ENCODE peak calls at places on chromosomes 5 and 9, in nine cellular contexts. Q is stimulated activated CD4-positive, alpha-beta T cell treated with anti-CD3 and anti-CD28 coated beads, Interleukin-4, amount 100 ng/mL, for 1 hour; X is stimulated activated CD8-positive, alpha-beta memory T cell treated with anti-CD3 and anti-CD28 coated beads, Interleukin-7, amount 100 ng/mL, for 1 hour; C is adipocyte; W is psoas muscle; Y is activated naive CD8-positive, alpha-beta T cell treated with anti-CD3 and anti-CD28 coated beads, Interleukin-2, amount 50 U/mL, for 24 hours; J is T-helper 1 cell; T is mesendoderm; A is activated CD4-positive, alpha-beta T cell treated with anti-CD3 and anti-CD28 coated beads for 48 hours. F is an unnamed sample.

GRCh38 chr9:74444389-74444788 is 52.7 kb upstream of the RORB start:
- DNase-seq in Q (no peak), X (no peak), C (no peak), W (no peak), Y (no peak), J (no peak), T (no peak), A (no peak), F (no peak)

GRCh38 chr9:74920944-74921626 is 31.6 kb downstream of the C9orf40 start:
- DNase-seq in Q (no peak), X (no peak), C (no peak), W (no peak), Y (no peak), J (no peak), T (no peak), A (no peak), F (no peak)

GRCh38 chr5:61933787-61934626 is 372.0 kb upstream of the KIF2A start:
- DNase-seq in Q (no peak), X (no peak), C (peak), W (no peak), Y (peak), J (peak), T (peak), A (peak), F (no peak)

GRCh38 chr9:108093773-108094675 is 604.5 kb upstream of the KLF4 start:
- DNase-seq in Q (no peak), X (no peak), C (no peak), W (no peak), Y (no peak), J (no peak), T (no peak), A (no peak), F (no peak)

GRCh38 chr9:7186175-7186574 is 428.4 kb downstream of the KDM4C start:
- DNase-seq in Q (no peak), X (no peak), C (no peak), W (no peak), Y (no peak), J (peak), T (peak), A (no peak), F (no peak)

GRCh38 chr9:110030632-110031031 is 177.3 kb downstream of the C9orf152 start:
- DNase-seq in Q (no peak), X (no peak), C (peak), W (no peak), Y (no peak), J (no peak), T (no peak), A (peak), F (no peak)

GRCh38 chr5:132222649-132223038 is 5.0 kb downstream of the P4HA2 start:
- DNase-seq in Q (no peak), X (no peak), C (no peak), W (no peak), Y (no peak), J (no peak), T (no peak), A (no peak), F (no peak)

GRCh38 chr9:2545881-2546490 is 75.6 kb upstream of the VLDLR start:
- DNase-seq in Q (no peak), X (no peak), C (no peak), W (no peak), Y (no peak), J (no peak), T (no peak), A (no peak), F (no peak)

GRCh38 chr9:133701321-133701980 is 36.7 kb downstream of the SARDH start:
- DNase-seq in Q (peak), X (no peak), C (no peak), W (no peak), Y (peak), J (peak), T (no peak), A (peak), F (peak)

GRCh38 chr9:124256517-124257069 is 1.2 kb upstream of the NEK6 start:
- DNase-seq in Q (no peak), X (no peak), C (peak), W (no peak), Y (no peak), J (no peak), T (no peak), A (no peak), F (no peak)

GRCh38 chr9:137227057-137227852 is at the start of gene RNF224:
- DNase-seq in Q (peak), X (peak), C (peak), W (peak), Y (peak), J (peak), T (peak), A (peak), F (peak)

GRCh38 chr5:113293068-113293571 is 141.7 kb downstream of the TSSK1B start:
- DNase-seq in Q (no peak), X (no peak), C (no peak), W (no peak), Y (no peak), J (no peak), T (peak), A (no peak), F (no peak)

GRCh38 chr5:55188656-55189380 is 15.8 kb upstream of the CDC20B start:
- DNase-seq in Q (no peak), X (no peak), C (no peak), W (no peak), Y (no peak), J (no peak), T (no peak), A (no peak), F (no peak)

GRCh38 chr9:137032893-137033292 is 1.0 kb upstream of the FUT7 start:
- DNase-seq in Q (no peak), X (no peak), C (no peak), W (peak), Y (no peak), J (peak), T (no peak), A (no peak), F (no peak)

GRCh38 chr5:61805101-61805500 is 473.0 kb downstream of the ZSWIM6 start:
- DNase-seq in Q (no peak), X (no peak), C (peak), W (no peak), Y (no peak), J (no peak), T (peak), A (no peak), F (no peak)

GRCh38 chr9:87875839-87876545 is 6.7 kb upstream of the SPATA31E1 start:
- DNase-seq in Q (no peak), X (no peak), C (no peak), W (no peak), Y (no peak), J (no peak), T (no peak), A (no peak), F (peak)

GRCh38 chr9:108565651-108566378 is 290.0 kb downstream of the ACTL7B start:
- DNase-seq in Q (no peak), X (no peak), C (peak), W (peak), Y (no peak), J (peak), T (peak), A (peak), F (no peak)

GRCh38 chr9:78866228-78867132 is 569.6 kb downstream of the PSAT1 start:
- DNase-seq in Q (no peak), X (no peak), C (peak), W (no peak), Y (no peak), J (no peak), T (peak), A (no peak), F (no peak)

GRCh38 chr9:21326526-21327139 is 8.6 kb downstream of the KLHL9 start:
- DNase-seq in Q (no peak), X (no peak), C (peak), W (no peak), Y (no peak), J (peak), T (peak), A (no peak), F (no peak)

GRCh38 chr9:114677418-114677817 is 4.6 kb downstream of the TEX48 start:
- DNase-seq in Q (no peak), X (no peak), C (peak), W (no peak), Y (no peak), J (no peak), T (no peak), A (peak), F (no peak)

F was measured in activated CD8-positive, alpha-beta memory T cell treated with anti-CD3 and anti-CD28 coated beads for 24 hours.